ENCODE peak calls at places on chromosome 1, in eight cellular contexts. One of them, this sample, is unnamed. For H3K27me3, the result is how much of the 10 kb centered on the place peaks cover.

GRCh38 chr1:62084304-62084905 is 110.2 kb upstream of the L1TD1 start:
- DNase-seq in H9: no peak
- DNase-seq in colonic mucosa: no peak
- DNase-seq in ovary: no peak
- DNase-seq in BJ: no peak
- DNase-seq in Peyer's patch: no peak
- DNase-seq in breast epithelium: no peak
- DNase-seq in mesenchymal stem cell: no peak
- DNase-seq in this sample: no peak

GRCh38 chr1:160363951-160364350 is 2.9 kb upstream of the NHLH1 start:
- DNase-seq in H9: no peak
- DNase-seq in colonic mucosa: no peak
- DNase-seq in ovary: no peak
- DNase-seq in BJ: no peak
- DNase-seq in Peyer's patch: no peak
- DNase-seq in breast epithelium: no peak
- DNase-seq in mesenchymal stem cell: no peak
- DNase-seq in this sample: no peak

GRCh38 chr1:33931115-33931475 is 67.2 kb downstream of the HMGB4 start:
- DNase-seq in H9: no peak
- DNase-seq in colonic mucosa: no peak
- DNase-seq in ovary: no peak
- DNase-seq in BJ: no peak
- DNase-seq in Peyer's patch: no peak
- DNase-seq in breast epithelium: no peak
- DNase-seq in mesenchymal stem cell: no peak
- DNase-seq in this sample: no peak

GRCh38 chr1:234610061-234610581 is at the start of gene IRF2BP2:
- DNase-seq in H9: peak
- DNase-seq in colonic mucosa: peak
- DNase-seq in ovary: peak
- DNase-seq in BJ: no peak
- DNase-seq in Peyer's patch: peak
- DNase-seq in breast epithelium: peak
- DNase-seq in mesenchymal stem cell: peak
- DNase-seq in this sample: peak

GRCh38 chr1:43358121-43358745 is 548 bp upstream of the CDC20 start:
- DNase-seq in H9: peak
- DNase-seq in colonic mucosa: peak
- DNase-seq in ovary: no peak
- DNase-seq in BJ: no peak
- DNase-seq in Peyer's patch: peak
- DNase-seq in breast epithelium: no peak
- DNase-seq in mesenchymal stem cell: peak
- DNase-seq in this sample: peak

GRCh38 chr1:201537966-201538617 is 835 bp upstream of the NAV1 start:
- DNase-seq in H9: peak
- DNase-seq in colonic mucosa: no peak
- DNase-seq in ovary: no peak
- DNase-seq in BJ: no peak
- DNase-seq in Peyer's patch: no peak
- DNase-seq in breast epithelium: no peak
- DNase-seq in mesenchymal stem cell: peak
- DNase-seq in this sample: no peak

GRCh38 chr1:199808110-199808870 is 219.2 kb upstream of the NR5A2 start:
- DNase-seq in H9: no peak
- DNase-seq in colonic mucosa: no peak
- DNase-seq in ovary: no peak
- DNase-seq in BJ: no peak
- DNase-seq in Peyer's patch: no peak
- DNase-seq in breast epithelium: no peak
- DNase-seq in mesenchymal stem cell: no peak
- DNase-seq in this sample: no peak

GRCh38 chr1:109327285-109327684 is 20.5 kb upstream of the MYBPHL start:
- DNase-seq in H9: no peak
- DNase-seq in colonic mucosa: no peak
- DNase-seq in ovary: no peak
- DNase-seq in BJ: no peak
- DNase-seq in Peyer's patch: no peak
- DNase-seq in breast epithelium: no peak
- DNase-seq in mesenchymal stem cell: no peak
- DNase-seq in this sample: no peak

GRCh38 chr1:170731566-170732261 is 67.8 kb downstream of the PRRX1 start:
- DNase-seq in H9: no peak
- DNase-seq in colonic mucosa: no peak
- DNase-seq in ovary: no peak
- DNase-seq in BJ: no peak
- DNase-seq in Peyer's patch: no peak
- DNase-seq in breast epithelium: no peak
- DNase-seq in mesenchymal stem cell: no peak
- DNase-seq in this sample: no peak

DNA sequence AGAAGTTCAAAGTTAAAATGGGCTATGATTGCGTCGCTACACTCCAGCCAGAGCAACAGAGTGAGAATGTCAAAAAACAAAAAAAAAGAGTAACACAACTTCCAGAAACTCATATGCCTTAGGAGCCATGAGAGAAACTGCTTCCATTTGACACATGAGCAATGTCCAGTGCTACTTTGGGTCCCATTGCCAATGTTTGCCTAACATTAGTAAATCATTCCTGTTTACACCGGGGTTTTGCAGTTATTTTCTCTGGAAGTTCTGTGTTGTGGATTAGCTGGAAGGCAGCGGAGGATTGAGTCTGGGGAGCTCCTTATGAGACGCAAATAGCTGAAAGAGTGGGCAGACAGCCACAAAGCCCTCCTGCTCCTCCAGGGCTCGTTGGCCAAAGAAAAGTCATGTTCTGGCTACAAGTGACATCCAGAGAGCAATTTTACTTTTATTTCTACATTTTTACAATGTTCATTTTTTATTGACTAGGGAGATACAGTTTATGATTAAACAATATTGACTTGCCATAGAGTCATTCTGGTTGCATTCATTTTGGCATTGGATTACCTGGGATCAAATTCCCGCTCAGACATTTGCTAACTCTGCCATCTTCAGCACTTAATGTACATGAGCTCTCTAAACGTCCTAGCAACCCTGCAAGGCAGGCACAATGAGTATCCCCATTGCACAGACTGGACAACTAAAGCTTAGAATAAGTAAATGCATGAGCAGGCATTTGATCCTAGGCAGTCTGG is 66.4 kb upstream of the GALNT2 start:
- DNase-seq in H9: no peak
- DNase-seq in colonic mucosa: no peak
- DNase-seq in ovary: no peak
- DNase-seq in BJ: no peak
- DNase-seq in Peyer's patch: no peak
- DNase-seq in breast epithelium: no peak
- DNase-seq in mesenchymal stem cell: no peak
- DNase-seq in this sample: no peak
- H3K27me3 ChIP-seq in H9: under half
- H3K27me3 ChIP-seq in colonic mucosa: under half
- H3K27me3 ChIP-seq in ovary: under half
- H3K27me3 ChIP-seq in BJ: under half
- H3K27me3 ChIP-seq in Peyer's patch: under half
- H3K27me3 ChIP-seq in breast epithelium: under half
- H3K27me3 ChIP-seq in mesenchymal stem cell: under half
- H3K27me3 ChIP-seq in this sample: under half

GRCh38 chr1:19643113-19643512 is 998 bp upstream of the NBL1 start:
- DNase-seq in H9: no peak
- DNase-seq in colonic mucosa: peak
- DNase-seq in ovary: no peak
- DNase-seq in BJ: no peak
- DNase-seq in Peyer's patch: no peak
- DNase-seq in breast epithelium: peak
- DNase-seq in mesenchymal stem cell: peak
- DNase-seq in this sample: peak

GRCh38 chr1:19645544-19646252 is 1.6 kb downstream of the NBL1 start:
- DNase-seq in H9: no peak
- DNase-seq in colonic mucosa: peak
- DNase-seq in ovary: peak
- DNase-seq in BJ: no peak
- DNase-seq in Peyer's patch: no peak
- DNase-seq in breast epithelium: no peak
- DNase-seq in mesenchymal stem cell: peak
- DNase-seq in this sample: peak

GRCh38 chr1:19644761-19645543 is 841 bp downstream of the NBL1 start:
- DNase-seq in H9: no peak
- DNase-seq in colonic mucosa: peak
- DNase-seq in ovary: peak
- DNase-seq in BJ: no peak
- DNase-seq in Peyer's patch: peak
- DNase-seq in breast epithelium: no peak
- DNase-seq in mesenchymal stem cell: peak
- DNase-seq in this sample: no peak

GRCh38 chr1:19644422-19644760 is 280 bp downstream of the NBL1 start:
- DNase-seq in H9: no peak
- DNase-seq in colonic mucosa: no peak
- DNase-seq in ovary: no peak
- DNase-seq in BJ: no peak
- DNase-seq in Peyer's patch: no peak
- DNase-seq in breast epithelium: no peak
- DNase-seq in mesenchymal stem cell: no peak
- DNase-seq in this sample: no peak

DNA sequence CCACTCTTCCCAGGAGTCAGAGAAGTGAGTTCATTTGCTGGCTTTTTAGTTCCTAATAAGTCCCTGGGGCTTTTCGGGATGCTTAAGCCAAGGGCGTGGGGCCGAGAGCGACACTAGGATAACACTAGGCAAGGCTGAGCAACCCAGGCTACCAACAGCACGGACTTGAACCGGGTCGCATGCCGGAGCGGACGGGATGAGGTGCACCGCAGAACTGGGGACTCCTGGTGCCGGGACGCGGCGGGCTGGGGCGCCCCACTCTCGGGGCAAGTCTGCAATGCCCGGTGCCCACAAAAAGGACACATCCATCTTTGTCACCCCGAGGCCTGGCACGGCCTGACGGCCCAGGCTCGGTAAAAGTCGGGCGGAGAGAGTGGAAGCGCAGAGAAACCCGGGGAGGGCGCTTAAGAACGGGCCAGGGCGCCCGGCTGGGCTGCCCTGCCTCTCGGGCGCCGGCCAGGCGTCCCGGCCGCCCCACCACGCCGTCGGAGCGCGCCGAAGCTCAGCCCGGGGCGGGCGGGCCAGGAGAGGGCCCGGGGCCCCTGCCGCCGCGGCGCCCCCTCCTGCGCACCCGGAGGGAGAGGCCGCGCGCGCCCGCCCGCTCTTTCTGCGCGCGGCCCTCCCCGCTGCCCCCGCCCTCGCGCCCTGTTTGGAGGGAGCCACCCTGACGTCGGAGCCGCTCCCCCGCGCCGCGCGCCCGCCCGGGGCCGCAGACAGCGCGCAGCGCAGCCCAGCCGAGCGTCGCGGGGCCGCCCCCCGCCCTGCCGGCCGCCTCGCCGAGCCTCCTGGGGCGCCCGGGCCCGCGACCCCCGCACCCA is at the start of gene NBL1:
- DNase-seq in H9: no peak
- DNase-seq in colonic mucosa: peak
- DNase-seq in ovary: peak
- DNase-seq in BJ: no peak
- DNase-seq in Peyer's patch: peak
- DNase-seq in breast epithelium: peak
- DNase-seq in mesenchymal stem cell: peak
- DNase-seq in this sample: peak
- H3K27me3 ChIP-seq in H9: under half
- H3K27me3 ChIP-seq in colonic mucosa: under half
- H3K27me3 ChIP-seq in ovary: under half
- H3K27me3 ChIP-seq in BJ: under half
- H3K27me3 ChIP-seq in Peyer's patch: under half
- H3K27me3 ChIP-seq in breast epithelium: under half
- H3K27me3 ChIP-seq in mesenchymal stem cell: under half
- H3K27me3 ChIP-seq in this sample: under half

GRCh38 chr1:164688791-164689190 is 129.8 kb downstream of the PBX1 start:
- DNase-seq in H9: no peak
- DNase-seq in colonic mucosa: no peak
- DNase-seq in ovary: no peak
- DNase-seq in BJ: no peak
- DNase-seq in Peyer's patch: no peak
- DNase-seq in breast epithelium: no peak
- DNase-seq in mesenchymal stem cell: no peak
- DNase-seq in this sample: no peak
- H3K27me3 ChIP-seq in H9: under half
- H3K27me3 ChIP-seq in colonic mucosa: under half
- H3K27me3 ChIP-seq in ovary: under half
- H3K27me3 ChIP-seq in BJ: under half
- H3K27me3 ChIP-seq in Peyer's patch: under half
- H3K27me3 ChIP-seq in breast epithelium: under half
- H3K27me3 ChIP-seq in mesenchymal stem cell: under half
- H3K27me3 ChIP-seq in this sample: under half

GRCh38 chr1:30904191-30904961 is 4.2 kb downstream of the SDC3 start:
- DNase-seq in H9: no peak
- DNase-seq in colonic mucosa: no peak
- DNase-seq in ovary: peak
- DNase-seq in BJ: no peak
- DNase-seq in Peyer's patch: no peak
- DNase-seq in breast epithelium: no peak
- DNase-seq in mesenchymal stem cell: no peak
- DNase-seq in this sample: no peak

GRCh38 chr1:30904962-30905335 is 3.6 kb downstream of the SDC3 start:
- DNase-seq in H9: no peak
- DNase-seq in colonic mucosa: no peak
- DNase-seq in ovary: peak
- DNase-seq in BJ: no peak
- DNase-seq in Peyer's patch: no peak
- DNase-seq in breast epithelium: no peak
- DNase-seq in mesenchymal stem cell: no peak
- DNase-seq in this sample: no peak

GRCh38 chr1:30901798-30902652 is 6.5 kb downstream of the SDC3 start:
- DNase-seq in H9: no peak
- DNase-seq in colonic mucosa: no peak
- DNase-seq in ovary: peak
- DNase-seq in BJ: no peak
- DNase-seq in Peyer's patch: no peak
- DNase-seq in breast epithelium: no peak
- DNase-seq in mesenchymal stem cell: no peak
- DNase-seq in this sample: no peak

GRCh38 chr1:30902653-30903290 is 5.8 kb downstream of the SDC3 start:
- DNase-seq in H9: no peak
- DNase-seq in colonic mucosa: no peak
- DNase-seq in ovary: no peak
- DNase-seq in BJ: no peak
- DNase-seq in Peyer's patch: no peak
- DNase-seq in breast epithelium: no peak
- DNase-seq in mesenchymal stem cell: no peak
- DNase-seq in this sample: no peak

GRCh38 chr1:30903343-30904034 is 5.1 kb downstream of the SDC3 start:
- DNase-seq in H9: no peak
- DNase-seq in colonic mucosa: no peak
- DNase-seq in ovary: peak
- DNase-seq in BJ: no peak
- DNase-seq in Peyer's patch: no peak
- DNase-seq in breast epithelium: no peak
- DNase-seq in mesenchymal stem cell: peak
- DNase-seq in this sample: no peak
- H3K27me3 ChIP-seq in H9: under half
- H3K27me3 ChIP-seq in colonic mucosa: under half
- H3K27me3 ChIP-seq in ovary: under half
- H3K27me3 ChIP-seq in BJ: under half
- H3K27me3 ChIP-seq in Peyer's patch: under half
- H3K27me3 ChIP-seq in breast epithelium: under half
- H3K27me3 ChIP-seq in mesenchymal stem cell: under half
- H3K27me3 ChIP-seq in this sample: under half

This sample was measured in small intestine.